ENCODE peak calls at places on chromosomes 7 and 10, in five cellular contexts. R is GM12865, W is AG09309, O is CD14-positive monocyte, P is HFFc6. D is an unnamed sample.
A peak's percentile ranks its signal among the peaks of the same experiment; 100 is the strongest.

GRCh38 chr7:25361388-25361787 is 133.1 kb upstream of the NPVF start:
- DNase-seq in W (no peak), O (no peak), P (no peak), R (no peak), D (no peak)

GRCh38 chr10:19021162-19021561 is 27.4 kb upstream of the MALRD1 start:
- DNase-seq in O (no peak), W (no peak), P (no peak), R (no peak), D (no peak)

GRCh38 chr10:43121444-43121843 is 16.8 kb upstream of the CSGALNACT2 start:
- DNase-seq in O (peak; percentile 65), W (no peak), P (no peak), R (peak; percentile 20), D (no peak)

GRCh38 chr7:15765753-15766152 is 79.3 kb upstream of the MEOX2 start:
- DNase-seq in P (no peak), W (no peak), O (no peak), R (no peak), D (no peak)

GRCh38 chr7:73703985-73704639 is 15.4 kb downstream of the STX1A start:
- DNase-seq in O (no peak), P (no peak), R (no peak), W (no peak), D (no peak)

GRCh38 chr10:21427804-21428481 is 97.5 kb downstream of the SKIDA1 start:
- DNase-seq in P (peak; percentile 12), R (peak; percentile 47), O (no peak), W (no peak), D (no peak)

GRCh38 chr10:72310241-72310633 is 36.5 kb downstream of the DDIT4 start:
- DNase-seq in O (no peak), W (no peak), R (no peak), P (no peak), D (no peak)

GRCh38 chr7:51186531-51186930 is 130.1 kb downstream of the COBL start:
- DNase-seq in O (no peak), R (no peak), P (no peak), W (no peak), D (no peak)

GRCh38 chr10:88219753-88220152 is 356.3 kb downstream of the PTEN start:
- DNase-seq in R (no peak), P (no peak), W (no peak), O (no peak), D (no peak)

GRCh38 chr10:69408318-69409175 is 8.2 kb downstream of the TACR2 start:
- DNase-seq in O (peak; percentile 92), P (peak; percentile 87), R (peak; percentile 95), W (peak; percentile 71), D (no peak)

GRCh38 chr10:69406302-69406811 is 10.4 kb downstream of the TACR2 start:
- DNase-seq in P (no peak), R (no peak), W (no peak), O (no peak), D (no peak)

GRCh38 chr10:69409176-69409495 is 7.6 kb downstream of the TACR2 start:
- DNase-seq in P (no peak), O (no peak), R (no peak), W (no peak), D (no peak)

GRCh38 chr10:69406816-69407580 is 9.7 kb downstream of the TACR2 start:
- DNase-seq in W (no peak), P (no peak), R (no peak), O (no peak), D (no peak)

DNA sequence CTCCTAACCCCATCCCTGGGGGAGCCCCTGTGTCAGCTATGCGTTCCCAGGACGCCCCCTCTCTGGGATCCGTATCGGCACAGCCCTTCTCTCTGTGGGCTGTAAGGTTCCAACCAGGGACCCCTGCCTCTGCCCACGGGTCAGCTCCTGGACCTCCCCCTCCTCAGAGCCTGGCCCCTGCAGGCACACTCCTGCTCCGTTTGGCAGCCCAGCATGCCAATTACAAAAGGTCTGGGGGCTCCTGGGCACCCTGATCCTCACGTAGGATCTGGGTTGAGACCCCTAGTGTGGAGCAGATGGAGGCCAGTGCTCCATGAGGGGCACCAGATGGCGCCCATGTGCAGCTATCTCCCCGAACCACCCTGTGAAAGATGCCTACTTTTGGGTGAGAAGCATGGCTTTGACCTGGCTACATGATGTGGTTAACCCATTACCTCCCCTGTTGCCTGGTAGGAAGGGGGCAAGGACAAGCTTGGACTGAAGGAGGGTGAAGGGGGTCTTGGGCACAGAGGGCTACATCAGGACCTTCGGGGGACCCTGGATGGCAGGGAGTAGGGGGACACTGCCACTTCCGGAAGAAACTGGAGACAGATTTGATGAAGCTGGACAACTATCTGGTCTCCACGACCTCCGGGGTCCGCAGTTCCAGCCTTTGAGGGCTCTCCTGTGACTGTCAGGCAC is 9.0 kb downstream of the TACR2 start:
- DNase-seq in P (no peak), W (no peak), O (no peak), R (peak; percentile 49), D (no peak)
- TF ChIP-seq CTCF in P (peak; percentile 52), W (peak; percentile 11), O (no peak), R (peak; percentile 27), D (peak; percentile 23)

DNA sequence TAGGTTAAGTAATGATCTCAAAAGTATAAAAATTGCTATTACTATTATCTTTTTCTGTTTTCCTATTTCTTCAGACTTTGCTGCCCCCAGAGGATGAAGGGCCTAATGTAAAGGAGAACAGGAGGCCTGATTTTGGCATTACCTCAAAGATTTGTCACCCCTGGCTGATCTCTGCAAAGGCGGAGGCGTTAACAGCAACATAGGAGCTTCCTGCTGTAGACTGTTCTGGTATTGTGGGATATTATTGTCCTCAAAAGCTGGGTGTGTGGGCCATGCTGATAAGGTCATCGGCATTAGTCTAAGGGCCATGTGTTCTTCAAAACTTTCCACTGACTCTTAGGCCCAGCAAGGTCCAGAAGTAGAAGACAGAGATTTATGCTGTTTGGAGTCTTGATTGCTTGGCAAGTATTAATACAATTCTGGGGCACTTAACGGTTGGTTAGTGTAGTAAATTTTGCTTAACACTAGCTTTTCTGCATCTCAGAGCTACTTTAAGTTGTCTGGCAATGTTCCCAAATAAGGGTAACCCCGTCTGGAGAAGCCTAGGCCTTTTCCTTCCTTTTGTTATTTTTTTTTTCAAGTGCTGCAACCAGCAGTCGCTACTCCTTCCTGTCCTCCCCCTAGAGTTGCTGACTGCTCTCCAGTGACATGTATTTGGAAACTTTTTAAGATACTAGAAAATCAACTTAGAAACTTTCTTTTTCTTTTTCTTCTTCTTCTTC is 14.0 kb upstream of the ENTPD1 start:
- DNase-seq in W (no peak), P (no peak), O (no peak), R (peak; percentile 77), D (no peak)
- TF ChIP-seq CTCF in W (no peak), P (no peak), O (no peak), R (peak; percentile 41), D (no peak)

GRCh38 chr10:17183110-17183509 is 18.4 kb downstream of the TRDMT1 start:
- DNase-seq in P (no peak), W (no peak), R (no peak), O (no peak), D (no peak)
- TF ChIP-seq CTCF in P (peak; percentile 69), W (no peak), R (no peak), O (peak; percentile 58), D (no peak)

GRCh38 chr7:106756071-106756470 is 95.1 kb upstream of the CCDC71L start:
- DNase-seq in O (no peak), R (no peak), W (no peak), P (no peak), D (no peak)

GRCh38 chr7:106756884-106757283 is 95.9 kb upstream of the CCDC71L start:
- DNase-seq in O (no peak), W (no peak), P (no peak), R (no peak), D (no peak)

GRCh38 chr7:106752345-106752744 is 91.4 kb upstream of the CCDC71L start:
- DNase-seq in W (no peak), O (no peak), P (no peak), R (no peak), D (no peak)

GRCh38 chr7:106755641-106756040 is 94.7 kb upstream of the CCDC71L start:
- DNase-seq in O (no peak), P (no peak), R (no peak), W (no peak), D (no peak)

GRCh38 chr7:106757846-106758245 is 96.9 kb upstream of the CCDC71L start:
- DNase-seq in P (no peak), O (no peak), R (no peak), W (peak; percentile 33), D (no peak)
- TF ChIP-seq CTCF in P (no peak), O (no peak), R (no peak), W (no peak), D (no peak)

GRCh38 chr7:132500727-132501410 is 75.4 kb downstream of the PLXNA4 start:
- DNase-seq in P (no peak), W (peak; percentile 27), R (no peak), O (no peak), D (no peak)
- TF ChIP-seq CTCF in P (peak; percentile 37), W (peak; percentile 47), R (no peak), O (no peak), D (no peak)

DNA sequence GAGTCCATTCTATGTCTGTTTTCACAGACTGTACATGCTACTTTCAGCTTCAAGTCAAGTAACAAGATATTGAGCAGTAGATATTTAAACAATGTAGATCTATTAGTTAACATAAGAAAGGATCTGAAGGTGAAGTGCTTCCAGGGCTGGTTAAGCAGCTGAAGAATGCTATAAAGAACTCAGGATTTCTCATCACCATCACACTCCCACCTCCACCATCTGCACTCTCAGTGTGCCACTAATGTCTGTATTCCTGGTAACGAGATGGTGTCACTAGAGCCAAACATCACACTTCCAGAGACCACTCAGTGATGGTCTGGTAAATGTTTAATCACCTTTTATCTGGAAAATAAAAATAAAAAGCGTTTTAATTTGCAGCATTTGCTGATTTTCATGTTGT is 224.0 kb upstream of the FERD3L start:
- DNase-seq in O (no peak), P (no peak), W (no peak), R (no peak), D (no peak)
- TF ChIP-seq CTCF in O (no peak), P (no peak), W (no peak), R (no peak), D (no peak)

GRCh38 chr10:97116534-97117162 is 69.1 kb downstream of the SLIT1 start:
- DNase-seq in O (no peak), P (no peak), R (no peak), W (no peak), D (no peak)

GRCh38 chr10:97115846-97116245 is 69.9 kb downstream of the SLIT1 start:
- DNase-seq in P (no peak), W (no peak), R (no peak), O (no peak), D (no peak)

GRCh38 chr10:97119058-97119832 is 66.5 kb downstream of the SLIT1 start:
- DNase-seq in P (no peak), O (no peak), R (no peak), W (no peak), D (no peak)

GRCh38 chr10:97120370-97120769 is 65.4 kb downstream of the SLIT1 start:
- DNase-seq in O (no peak), R (no peak), P (no peak), W (no peak), D (no peak)

DNA sequence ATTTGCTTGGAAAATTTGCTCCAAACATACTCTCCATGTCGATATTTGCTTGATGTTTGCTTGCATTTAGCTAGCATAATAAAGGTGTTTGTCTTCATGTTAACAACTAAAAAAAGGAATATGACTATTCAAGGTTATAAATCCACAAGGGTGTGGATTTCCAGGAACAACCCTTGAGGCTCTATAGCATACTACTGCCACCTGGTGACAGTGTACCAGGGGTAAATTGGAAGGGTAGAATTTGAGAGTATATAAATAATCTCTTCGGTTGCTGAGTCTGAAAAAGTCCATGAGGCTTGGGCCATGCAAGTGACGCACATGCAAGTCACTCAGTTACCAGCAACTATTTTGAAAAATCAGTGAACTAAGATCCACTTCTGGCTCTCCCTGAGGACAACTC is 68.4 kb downstream of the SLIT1 start:
- DNase-seq in O (no peak), R (no peak), W (no peak), P (no peak), D (no peak)
- TF ChIP-seq CTCF in O (no peak), R (peak; percentile 25), W (peak; percentile 27), P (peak; percentile 70), D (peak; percentile 31)

D was measured in kidney epithelial cell.